ENCODE peak calls at places on chromosome 19, in seven cellular contexts. One of them, this sample, is unnamed.
A peak's percentile ranks its signal among the peaks of the same experiment; 100 is the strongest.

GRCh38 chr19:56091066-56091490 is 30.0 kb downstream of the ZNF787 start:
- DNase-seq in activated naive CD8-positive, alpha-beta T cell treated with anti-CD3 and anti-CD28 coated beads for 36 hours: no peak
- DNase-seq in CD4-positive, alpha-beta T cell: no peak
- DNase-seq in GM23338: no peak
- DNase-seq in stimulated activated CD4-positive, alpha-beta T cell treated with anti-CD3 and anti-CD28 coated beads, TNF-alpha, amount 100 ng/mL, for 4 hours: no peak
- DNase-seq in CD8-positive, alpha-beta memory T cell: no peak
- DNase-seq in lower leg skin: no peak
- DNase-seq in this sample: no peak

GRCh38 chr19:3403489-3404323 is 37.3 kb downstream of the NFIC start:
- DNase-seq in activated naive CD8-positive, alpha-beta T cell treated with anti-CD3 and anti-CD28 coated beads for 36 hours: no peak
- DNase-seq in CD4-positive, alpha-beta T cell: no peak
- DNase-seq in GM23338: peak; percentile 31
- DNase-seq in stimulated activated CD4-positive, alpha-beta T cell treated with anti-CD3 and anti-CD28 coated beads, TNF-alpha, amount 100 ng/mL, for 4 hours: no peak
- DNase-seq in CD8-positive, alpha-beta memory T cell: no peak
- DNase-seq in lower leg skin: peak; percentile 97
- DNase-seq in this sample: no peak

GRCh38 chr19:34364830-34365462 is at the start of gene GPI:
- DNase-seq in activated naive CD8-positive, alpha-beta T cell treated with anti-CD3 and anti-CD28 coated beads for 36 hours: peak; percentile 82
- DNase-seq in CD4-positive, alpha-beta T cell: peak; percentile 56
- DNase-seq in GM23338: peak; percentile 87
- DNase-seq in stimulated activated CD4-positive, alpha-beta T cell treated with anti-CD3 and anti-CD28 coated beads, TNF-alpha, amount 100 ng/mL, for 4 hours: peak; percentile 58
- DNase-seq in CD8-positive, alpha-beta memory T cell: peak; percentile 65
- DNase-seq in lower leg skin: peak; percentile 89
- DNase-seq in this sample: peak; percentile 65

GRCh38 chr19:11361037-11361770 is 6.0 kb downstream of the PLPPR2 start:
- DNase-seq in activated naive CD8-positive, alpha-beta T cell treated with anti-CD3 and anti-CD28 coated beads for 36 hours: no peak
- DNase-seq in CD4-positive, alpha-beta T cell: no peak
- DNase-seq in GM23338: peak; percentile 99
- DNase-seq in stimulated activated CD4-positive, alpha-beta T cell treated with anti-CD3 and anti-CD28 coated beads, TNF-alpha, amount 100 ng/mL, for 4 hours: no peak
- DNase-seq in CD8-positive, alpha-beta memory T cell: no peak
- DNase-seq in lower leg skin: no peak
- DNase-seq in this sample: peak; percentile 37

GRCh38 chr19:2426661-2427322 is 594 bp downstream of the TIMM13 start:
- DNase-seq in activated naive CD8-positive, alpha-beta T cell treated with anti-CD3 and anti-CD28 coated beads for 36 hours: peak; percentile 60
- DNase-seq in CD4-positive, alpha-beta T cell: no peak
- DNase-seq in GM23338: peak; percentile 58
- DNase-seq in stimulated activated CD4-positive, alpha-beta T cell treated with anti-CD3 and anti-CD28 coated beads, TNF-alpha, amount 100 ng/mL, for 4 hours: peak; percentile 26
- DNase-seq in CD8-positive, alpha-beta memory T cell: no peak
- DNase-seq in lower leg skin: peak; percentile 87
- DNase-seq in this sample: peak; percentile 73

GRCh38 chr19:13938361-13939027 is at the start of gene PODNL1:
- DNase-seq in activated naive CD8-positive, alpha-beta T cell treated with anti-CD3 and anti-CD28 coated beads for 36 hours: no peak
- DNase-seq in CD4-positive, alpha-beta T cell: no peak
- DNase-seq in GM23338: peak; percentile 52
- DNase-seq in stimulated activated CD4-positive, alpha-beta T cell treated with anti-CD3 and anti-CD28 coated beads, TNF-alpha, amount 100 ng/mL, for 4 hours: no peak
- DNase-seq in CD8-positive, alpha-beta memory T cell: no peak
- DNase-seq in lower leg skin: no peak
- DNase-seq in this sample: no peak

GRCh38 chr19:37790244-37790925 is 11.0 kb upstream of the ZNF573 start:
- DNase-seq in activated naive CD8-positive, alpha-beta T cell treated with anti-CD3 and anti-CD28 coated beads for 36 hours: no peak
- DNase-seq in CD4-positive, alpha-beta T cell: no peak
- DNase-seq in GM23338: peak; percentile 10
- DNase-seq in stimulated activated CD4-positive, alpha-beta T cell treated with anti-CD3 and anti-CD28 coated beads, TNF-alpha, amount 100 ng/mL, for 4 hours: no peak
- DNase-seq in CD8-positive, alpha-beta memory T cell: no peak
- DNase-seq in lower leg skin: no peak
- DNase-seq in this sample: no peak

GRCh38 chr19:4597975-4598671 is 38.6 kb upstream of the SEMA6B start:
- DNase-seq in activated naive CD8-positive, alpha-beta T cell treated with anti-CD3 and anti-CD28 coated beads for 36 hours: peak; percentile 48
- DNase-seq in CD4-positive, alpha-beta T cell: peak; percentile 32
- DNase-seq in GM23338: peak; percentile 87
- DNase-seq in stimulated activated CD4-positive, alpha-beta T cell treated with anti-CD3 and anti-CD28 coated beads, TNF-alpha, amount 100 ng/mL, for 4 hours: peak; percentile 21
- DNase-seq in CD8-positive, alpha-beta memory T cell: peak; percentile 37
- DNase-seq in lower leg skin: no peak
- DNase-seq in this sample: peak; percentile 81

GRCh38 chr19:17352608-17353280 is 15.4 kb downstream of the GTPBP3 start:
- DNase-seq in activated naive CD8-positive, alpha-beta T cell treated with anti-CD3 and anti-CD28 coated beads for 36 hours: no peak
- DNase-seq in CD4-positive, alpha-beta T cell: no peak
- DNase-seq in GM23338: no peak
- DNase-seq in stimulated activated CD4-positive, alpha-beta T cell treated with anti-CD3 and anti-CD28 coated beads, TNF-alpha, amount 100 ng/mL, for 4 hours: no peak
- DNase-seq in CD8-positive, alpha-beta memory T cell: no peak
- DNase-seq in lower leg skin: no peak
- DNase-seq in this sample: no peak

GRCh38 chr19:4115050-4115817 is 8.7 kb downstream of the MAP2K2 start:
- DNase-seq in activated naive CD8-positive, alpha-beta T cell treated with anti-CD3 and anti-CD28 coated beads for 36 hours: peak; percentile 62
- DNase-seq in CD4-positive, alpha-beta T cell: peak; percentile 45
- DNase-seq in GM23338: no peak
- DNase-seq in stimulated activated CD4-positive, alpha-beta T cell treated with anti-CD3 and anti-CD28 coated beads, TNF-alpha, amount 100 ng/mL, for 4 hours: no peak
- DNase-seq in CD8-positive, alpha-beta memory T cell: peak; percentile 79
- DNase-seq in lower leg skin: no peak
- DNase-seq in this sample: peak; percentile 42

This sample was measured in NAMALWA.